ENCODE peak calls at places on chromosomes 12 and 14, in nine cellular contexts. S is CD8-positive, alpha-beta T cell; G is sigmoid colon; D is cardiac fibroblast; C is brain microvascular endothelial cell; I is Peyer's patch; L is nephron progenitor cell; J is stomach; P is A549. M is an unnamed sample.

GRCh38 chr12:108327621-108328371 is 11.3 kb downstream of the CMKLR1 start:
- DNase-seq in S (no peak), G (no peak), D (no peak), C (no peak), I (no peak), L (no peak), J (no peak), P (no peak), M (no peak)

GRCh38 chr12:74732801-74733200 is 195.2 kb downstream of the ATXN7L3B start:
- DNase-seq in S (no peak), G (no peak), D (no peak), C (no peak), I (no peak), L (no peak), J (no peak), P (no peak), M (no peak)

GRCh38 chr14:100717371-100717770 is 9.3 kb upstream of the DLK1 start:
- DNase-seq in S (no peak), G (no peak), D (no peak), C (no peak), I (no peak), L (no peak), J (no peak), P (no peak), M (no peak)

GRCh38 chr12:9071518-9071917 is 44.2 kb downstream of the A2M start:
- DNase-seq in S (no peak), G (no peak), D (no peak), C (no peak), I (no peak), L (no peak), J (no peak), P (no peak), M (no peak)

GRCh38 chr12:119008691-119009221 is 27.4 kb downstream of the SRRM4 start:
- DNase-seq in S (no peak), G (no peak), D (no peak), C (no peak), I (no peak), L (peak), J (peak), P (no peak), M (peak)

GRCh38 chr14:87944987-87945604 is 47.9 kb downstream of the GALC start:
- DNase-seq in S (no peak), G (no peak), D (peak), C (no peak), I (no peak), L (no peak), J (no peak), P (no peak), M (no peak)

GRCh38 chr12:64824130-64824499 is 332 bp upstream of the TBC1D30 start:
- DNase-seq in S (no peak), G (no peak), D (no peak), C (no peak), I (no peak), L (no peak), J (no peak), P (no peak), M (no peak)

GRCh38 chr12:96046543-96047137 is 11.3 kb upstream of the LTA4H start:
- DNase-seq in S (no peak), G (no peak), D (no peak), C (no peak), I (no peak), L (no peak), J (no peak), P (no peak), M (no peak)

GRCh38 chr12:6773662-6774351 is 1.5 kb downstream of the LAG3 start:
- DNase-seq in S (peak), G (no peak), D (no peak), C (no peak), I (no peak), L (peak), J (no peak), P (no peak), M (no peak)

GRCh38 chr14:95046711-95047681 is 110.3 kb downstream of the DICER1 start:
- DNase-seq in S (no peak), G (peak), D (no peak), C (no peak), I (peak), L (peak), J (peak), P (no peak), M (peak)

GRCh38 chr12:94615284-94616216 is 34.8 kb downstream of the TMCC3 start:
- DNase-seq in S (no peak), G (no peak), D (peak), C (peak), I (peak), L (no peak), J (peak), P (peak), M (no peak)

GRCh38 chr12:45254254-45254653 is 38.4 kb downstream of the ANO6 start:
- DNase-seq in S (no peak), G (no peak), D (no peak), C (no peak), I (no peak), L (no peak), J (no peak), P (no peak), M (no peak)

GRCh38 chr12:45259732-45260480 is 44.0 kb downstream of the ANO6 start:
- DNase-seq in S (no peak), G (no peak), D (peak), C (peak), I (no peak), L (no peak), J (no peak), P (no peak), M (no peak)

GRCh38 chr12:45260481-45260824 is 44.6 kb downstream of the ANO6 start:
- DNase-seq in S (no peak), G (no peak), D (no peak), C (no peak), I (no peak), L (no peak), J (no peak), P (no peak), M (no peak)

GRCh38 chr12:45260854-45261253 is 45.0 kb downstream of the ANO6 start:
- DNase-seq in S (no peak), G (no peak), D (no peak), C (no peak), I (no peak), L (no peak), J (no peak), P (no peak), M (no peak)

DNA sequence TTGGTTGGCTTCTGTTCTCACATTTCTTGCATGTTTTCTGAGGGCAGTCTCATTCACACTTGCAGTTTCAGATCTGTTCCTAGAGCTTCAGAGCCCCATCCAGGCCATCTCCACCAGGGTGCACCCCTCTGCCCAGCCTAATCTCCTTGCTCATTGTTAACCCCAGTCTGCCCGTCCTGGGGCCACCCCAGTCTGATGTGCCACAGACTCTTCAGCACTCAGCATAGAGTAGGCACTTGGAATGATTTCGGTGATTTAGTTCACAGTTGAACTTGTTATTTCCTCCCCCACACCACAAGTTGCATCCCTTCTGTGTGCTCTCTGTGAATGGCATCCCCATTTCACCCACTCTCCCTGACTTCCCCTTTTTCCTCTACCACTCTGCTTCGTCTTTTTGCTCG is 41.3 kb downstream of the ANO6 start:
- DNase-seq in S (no peak), G (no peak), D (no peak), C (no peak), I (no peak), L (no peak), J (no peak), P (no peak), M (no peak)
- TF ChIP-seq CTCF in S (no peak), G (no peak), D (no peak), C (no peak), I (no peak), L (no peak), J (no peak), P (no peak), M (no peak)

GRCh38 chr12:106300761-106301160 is 1.8 kb upstream of the TCP11L2 start:
- DNase-seq in S (no peak), G (no peak), D (no peak), C (no peak), I (no peak), L (no peak), J (no peak), P (no peak), M (no peak)

GRCh38 chr12:106297075-106297474 is 5.5 kb upstream of the TCP11L2 start:
- DNase-seq in S (no peak), G (no peak), D (no peak), C (no peak), I (no peak), L (no peak), J (no peak), P (no peak), M (no peak)

GRCh38 chr12:106296179-106296877 is 6.2 kb upstream of the TCP11L2 start:
- DNase-seq in S (no peak), G (no peak), D (peak), C (peak), I (no peak), L (no peak), J (no peak), P (peak), M (no peak)

GRCh38 chr12:106299193-106299794 is 3.2 kb upstream of the TCP11L2 start:
- DNase-seq in S (no peak), G (no peak), D (peak), C (no peak), I (no peak), L (no peak), J (no peak), P (no peak), M (no peak)

DNA sequence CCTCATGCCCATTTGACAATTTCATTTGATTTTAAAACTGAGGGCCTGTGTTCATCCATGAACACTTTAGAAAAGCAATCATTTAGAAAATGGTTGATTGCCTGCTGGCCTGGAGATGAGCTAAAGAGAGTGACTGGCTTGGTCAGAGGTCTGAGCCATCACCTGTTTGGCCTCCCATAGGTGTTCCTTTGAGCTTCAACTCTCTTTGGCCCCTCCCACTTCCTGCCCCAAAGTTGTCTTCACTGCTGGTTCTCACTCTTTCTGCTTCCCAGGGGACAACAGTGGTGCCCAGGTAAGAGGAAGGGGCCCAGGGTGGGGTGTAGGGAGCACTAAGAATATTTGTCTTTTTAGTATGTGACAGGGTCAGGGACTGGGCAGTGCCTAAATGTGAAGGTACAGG is 4.9 kb upstream of the TCP11L2 start:
- DNase-seq in S (no peak), G (no peak), D (no peak), C (no peak), I (peak), L (no peak), J (no peak), P (no peak), M (no peak)
- TF ChIP-seq CTCF in S (no peak), G (no peak), D (no peak), C (no peak), I (no peak), L (no peak), J (no peak), P (no peak), M (no peak)

DNA sequence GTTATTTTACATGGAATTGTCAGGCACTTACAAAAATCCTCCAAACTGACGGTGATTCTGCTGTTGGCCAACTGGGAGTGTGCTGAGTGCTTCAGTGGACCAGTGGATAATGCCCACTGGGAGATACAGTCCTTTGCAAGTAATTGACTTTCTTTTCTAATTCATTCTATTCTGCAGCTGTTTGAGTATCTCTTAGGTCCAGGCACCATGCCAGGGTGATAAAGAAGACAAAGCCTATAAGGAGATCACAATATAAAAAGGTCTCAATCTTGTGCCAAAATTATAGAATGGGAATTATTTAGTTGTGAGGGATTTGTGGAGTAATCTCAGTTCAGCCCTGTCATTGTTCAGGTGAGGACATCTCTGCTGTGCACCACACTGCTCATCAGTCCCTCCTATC is 457.9 kb upstream of the RGS6 start:
- DNase-seq in S (no peak), G (no peak), D (no peak), C (no peak), I (no peak), L (no peak), J (no peak), P (no peak), M (no peak)
- TF ChIP-seq CTCF in S (no peak), G (no peak), D (no peak), C (no peak), I (no peak), L (no peak), J (no peak), P (no peak), M (no peak)

DNA sequence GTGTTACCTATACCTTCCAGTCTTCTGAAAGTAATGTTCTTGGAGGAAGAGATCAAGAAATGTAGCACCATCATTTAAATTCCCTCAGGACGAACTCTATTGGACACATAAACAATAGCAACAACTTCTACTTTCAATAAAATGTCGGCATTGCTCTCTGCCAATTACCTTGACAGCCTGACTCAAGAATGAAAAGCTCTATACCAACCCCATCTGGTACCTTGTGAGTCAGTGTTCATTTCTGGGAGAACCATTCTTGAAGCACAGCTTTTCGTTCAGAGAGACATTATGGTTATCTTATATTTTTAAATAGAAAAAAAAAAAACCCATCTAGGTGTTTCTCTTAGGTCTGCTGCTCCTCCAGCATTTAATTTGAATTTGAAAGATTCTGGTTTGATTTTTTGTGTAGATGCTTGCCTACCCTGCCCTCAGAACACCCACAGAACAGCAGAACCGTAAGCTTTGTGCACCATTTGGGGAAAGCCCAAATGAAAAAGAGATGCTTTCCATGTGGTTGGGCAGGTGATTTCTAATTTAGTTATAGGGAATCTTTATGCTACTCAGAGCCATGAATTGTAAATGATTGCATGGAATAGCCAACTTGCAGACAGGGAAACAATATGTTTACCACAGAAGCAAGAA is 156.0 kb downstream of the SAMD4A start:
- DNase-seq in S (no peak), G (no peak), D (peak), C (peak), I (no peak), L (no peak), J (no peak), P (peak), M (no peak)
- TF ChIP-seq CTCF in S (no peak), G (no peak), D (peak), C (peak), I (peak), L (peak), J (no peak), P (peak), M (peak)

DNA sequence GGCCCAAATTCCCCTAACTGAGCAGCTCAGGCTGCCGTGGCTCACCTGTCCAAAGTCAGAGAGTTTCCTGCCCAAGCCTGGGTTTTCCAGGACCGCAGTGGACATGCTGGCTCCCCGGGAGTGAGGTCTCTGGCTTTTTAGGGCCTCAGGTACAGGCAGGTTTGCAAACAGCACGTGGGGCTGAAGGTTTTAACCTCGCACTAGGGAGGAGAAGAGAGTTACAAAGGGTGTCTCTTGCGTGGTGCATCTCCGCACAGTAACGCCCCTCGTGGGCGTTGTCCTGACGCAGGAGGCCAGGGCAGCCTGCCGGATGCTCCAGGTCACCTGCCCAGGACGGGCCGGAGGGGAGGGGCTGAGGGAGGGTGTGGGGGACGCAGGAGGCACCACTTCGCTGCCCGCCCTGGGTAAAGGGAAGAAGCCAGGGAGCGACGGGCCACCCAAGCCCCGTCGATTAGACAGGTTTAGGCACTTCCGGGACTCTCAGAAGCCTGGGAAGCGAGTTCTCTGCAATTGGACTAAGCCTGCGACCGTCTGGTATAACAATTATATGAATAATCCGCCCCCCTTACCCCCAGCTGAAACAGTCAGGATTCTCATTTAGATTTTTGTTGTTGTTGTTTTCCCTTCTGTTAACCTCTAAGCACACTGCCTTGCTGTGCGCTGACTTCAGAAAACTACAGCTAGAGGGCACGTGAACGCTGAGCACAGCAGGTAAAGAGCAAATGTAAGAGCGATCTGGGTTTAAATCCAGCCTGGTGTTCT is at the start of gene PAH:
- DNase-seq in S (peak), G (no peak), D (no peak), C (no peak), I (peak), L (peak), J (peak), P (no peak), M (no peak)
- TF ChIP-seq CTCF in S (no peak), G (no peak), D (no peak), C (no peak), I (no peak), L (no peak), J (no peak), P (no peak), M (no peak)

GRCh38 chr12:20716037-20716436 is 20.9 kb downstream of the SLCO1C1 start:
- DNase-seq in S (no peak), G (no peak), D (no peak), C (no peak), I (no peak), L (no peak), J (no peak), P (no peak), M (no peak)
- TF ChIP-seq CTCF in S (no peak), G (no peak), D (no peak), C (no peak), I (peak), L (no peak), J (no peak), P (no peak), M (no peak)

M was measured in osteocyte.